ENCODE peak calls at places on chromosomes 5 and 9, in four cellular contexts. V, Z, K and X are unnamed samples.

GRCh38 chr5:148776780-148777179 is 49.6 kb upstream of the ADRB2 start:
- DNase-seq in V (peak; percentile 73), Z (peak; percentile 84), K (no peak), X (no peak)

GRCh38 chr9:88370346-88370745 is 17.9 kb upstream of the SPIN1 start:
- DNase-seq in V (peak; percentile 16), Z (no peak), K (no peak), X (no peak)

GRCh38 chr5:163379298-163380155 is 57.9 kb upstream of the CCNG1 start:
- DNase-seq in V (peak; percentile 82), Z (peak; percentile 80), K (no peak), X (peak; percentile 66)

GRCh38 chr9:81146684-81147337 is 542.5 kb downstream of the TLE1 start:
- DNase-seq in V (no peak), Z (peak; percentile 69), K (no peak), X (no peak)

GRCh38 chr5:80408976-80409926 is 1.4 kb downstream of the ZFYVE16 start:
- DNase-seq in V (peak; percentile 43), Z (peak; percentile 19), K (no peak), X (no peak)

GRCh38 chr5:14202462-14202861 is 59.3 kb downstream of the TRIO start:
- DNase-seq in V (peak; percentile 81), Z (no peak), K (peak; percentile 19), X (no peak)

GRCh38 chr5:55847837-55848236 is 3.3 kb upstream of the IL31RA start:
- DNase-seq in V (no peak), Z (peak; percentile 32), K (no peak), X (no peak)

GRCh38 chr5:140795259-140795641 is 598 bp downstream of the PCDHA2 start:
- DNase-seq in V (peak; percentile 69), Z (no peak), K (no peak), X (no peak)

GRCh38 chr5:95817430-95817829 is 5.1 kb downstream of the GLRX start:
- DNase-seq in V (peak; percentile 68), Z (peak; percentile 76), K (peak; percentile 58), X (no peak)

GRCh38 chr9:121985792-121986494 is 107.2 kb downstream of the TTLL11 start:
- DNase-seq in V (no peak), Z (no peak), K (no peak), X (no peak)

GRCh38 chr5:388266-389196 is 54.4 kb upstream of the EXOC3 start:
- DNase-seq in V (no peak), Z (no peak), K (no peak), X (no peak)

GRCh38 chr5:178137991-178138390 is 7.2 kb downstream of the RMND5B start:
- DNase-seq in V (no peak), Z (no peak), K (no peak), X (no peak)

GRCh38 chr5:6236858-6237481 is 141.4 kb downstream of the MED10 start:
- DNase-seq in V (no peak), Z (no peak), K (no peak), X (no peak)

GRCh38 chr5:9835121-9835770 is 205.1 kb upstream of the TAS2R1 start:
- DNase-seq in V (no peak), Z (no peak), K (no peak), X (no peak)

GRCh38 chr9:116151966-116152381 is 1.6 kb upstream of the PAPPA start:
- DNase-seq in V (peak; percentile 92), Z (peak; percentile 94), K (no peak), X (no peak)

GRCh38 chr5:175195698-175196656 is 248.0 kb downstream of the DRD1 start:
- DNase-seq in V (no peak), Z (peak; percentile 35), K (no peak), X (peak; percentile 46)

GRCh38 chr9:22041792-22042191 is 32.7 kb upstream of the CDKN2B start:
- DNase-seq in V (no peak), Z (no peak), K (peak; percentile 84), X (peak; percentile 94)

GRCh38 chr5:159961761-159962160 is 45.5 kb downstream of the ADRA1B start:
- DNase-seq in V (no peak), Z (no peak), K (no peak), X (no peak)

GRCh38 chr9:136687721-136688223 is 515 bp upstream of the AGPAT2 start:
- DNase-seq in V (no peak), Z (no peak), K (peak; percentile 87), X (peak; percentile 89)

GRCh38 chr5:125215593-125215992 is 469.2 kb upstream of the ZNF608 start:
- DNase-seq in V (no peak), Z (no peak), K (no peak), X (no peak)

GRCh38 chr5:71882826-71883744 is 164.0 kb downstream of the CARTPT start:
- DNase-seq in V (peak; percentile 34), Z (peak; percentile 28), K (no peak), X (no peak)

GRCh38 chr9:105439428-105439827 is 8.4 kb upstream of the FSD1L start:
- DNase-seq in V (no peak), Z (peak; percentile 62), K (no peak), X (no peak)

GRCh38 chr5:65018763-65019162 is 250.0 kb downstream of the CWC27 start:
- DNase-seq in V (no peak), Z (no peak), K (no peak), X (no peak)

GRCh38 chr9:37408933-37409710 is 13.4 kb upstream of the GRHPR start:
- DNase-seq in V (no peak), Z (no peak), K (peak; percentile 59), X (peak; percentile 24)

GRCh38 chr9:19511694-19512093 is 102.9 kb downstream of the ACER2 start:
- DNase-seq in V (no peak), Z (no peak), K (no peak), X (no peak)

DNA sequence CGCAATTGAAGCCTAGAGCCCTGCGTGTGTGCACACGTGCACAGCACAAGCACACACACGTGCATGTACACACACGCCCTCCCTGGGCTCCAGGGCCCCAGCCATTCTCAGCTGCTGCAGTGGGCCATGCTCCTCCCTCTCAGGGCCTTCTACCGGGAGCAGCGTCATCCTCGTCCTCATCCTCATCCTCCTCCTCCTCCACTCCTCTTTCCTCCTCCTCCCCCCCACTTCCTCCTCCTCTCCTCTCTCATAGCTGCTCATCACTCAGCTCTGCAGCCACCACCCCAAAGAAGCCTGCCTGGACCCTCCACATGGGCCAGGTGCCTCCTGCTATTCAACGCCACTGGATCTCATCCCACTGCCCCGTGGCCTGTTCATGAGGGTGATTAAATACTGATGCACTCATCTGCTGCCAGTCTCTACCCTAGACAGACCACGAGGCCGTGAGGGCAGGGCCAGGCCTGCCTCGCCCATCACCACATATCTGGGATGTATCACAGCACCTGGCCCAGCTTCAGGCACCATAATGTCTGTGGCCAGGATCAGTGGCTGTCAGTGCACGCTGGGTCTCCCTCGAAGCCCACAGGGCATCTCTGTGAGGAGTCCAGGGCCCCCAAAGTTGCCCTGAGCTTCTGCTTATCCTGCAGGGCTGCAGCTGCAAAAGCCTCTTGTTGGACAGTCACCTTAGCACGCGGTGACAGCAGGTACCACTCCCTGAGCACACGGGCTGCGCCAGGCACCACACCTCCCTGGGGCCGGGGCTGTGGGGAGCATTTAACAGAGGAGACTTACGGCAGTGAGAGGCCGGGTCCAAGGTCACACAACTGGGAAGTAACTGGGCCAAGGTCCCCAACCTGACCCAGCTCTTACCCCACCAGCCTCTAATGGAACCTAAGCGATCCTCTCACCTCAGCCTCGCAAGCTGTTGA is 9.7 kb downstream of the FAM78A start:
- DNase-seq in V (no peak), Z (no peak), K (no peak), X (no peak)
- H3K4me1 ChIP-seq in V (no peaks in the 10 kb centered on the region), Z (no peaks in the 10 kb centered on the region), K (peaks cover under 1% of the 10 kb centered on the region), X (no peaks in the 10 kb centered on the region)

GRCh38 chr5:53426878-53427277 is 53.6 kb upstream of the FST start:
- DNase-seq in V (no peak), Z (no peak), K (no peak), X (no peak)

GRCh38 chr5:53423724-53424123 is 56.7 kb upstream of the FST start:
- DNase-seq in V (no peak), Z (peak; percentile 75), K (no peak), X (no peak)

GRCh38 chr5:53425598-53426516 is 54.6 kb upstream of the FST start:
- DNase-seq in V (no peak), Z (no peak), K (peak; percentile 17), X (no peak)

GRCh38 chr5:53426517-53426839 is 54.0 kb upstream of the FST start:
- DNase-seq in V (no peak), Z (no peak), K (no peak), X (no peak)

DNA sequence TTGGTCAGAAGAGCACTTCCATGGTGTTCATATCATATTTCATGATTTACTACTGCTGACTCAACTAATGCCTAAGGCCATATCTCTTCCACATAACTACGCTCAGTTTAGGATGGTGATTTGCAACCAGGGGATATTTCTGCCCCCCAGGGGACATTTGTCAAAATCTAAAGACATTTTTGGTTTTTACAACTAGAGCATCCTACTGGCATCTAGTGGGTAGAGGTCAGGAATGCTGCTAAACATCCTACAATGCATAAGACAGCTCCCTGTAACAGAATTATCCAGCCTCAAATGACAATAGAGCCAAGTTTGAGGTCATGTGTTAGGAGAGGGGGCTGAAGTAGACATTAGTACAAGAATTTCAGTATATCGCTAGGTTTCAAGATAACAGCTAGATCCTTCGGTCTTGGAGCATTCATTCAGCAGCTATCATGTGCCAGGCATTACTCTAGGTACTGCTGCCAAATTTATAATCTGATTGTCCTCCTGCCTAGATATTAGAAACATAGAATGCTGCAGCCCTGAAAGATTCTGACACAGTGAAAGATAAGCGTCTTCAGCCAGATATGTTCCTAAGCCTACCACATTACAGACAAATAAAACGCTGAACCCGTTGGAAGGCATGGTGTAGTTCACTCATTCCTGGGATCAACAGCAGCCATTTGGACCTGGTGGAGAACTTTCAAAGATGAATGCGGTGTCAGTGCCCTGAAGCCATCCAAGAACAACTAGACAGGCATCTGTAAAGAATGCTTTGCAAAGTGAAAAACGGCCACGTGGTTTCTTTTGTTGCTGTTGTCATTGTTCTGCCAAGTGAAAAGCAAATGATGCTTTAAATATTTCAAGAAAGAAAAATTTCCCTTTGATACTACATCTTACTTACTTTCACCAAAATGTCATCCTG is 55.5 kb upstream of the FST start:
- DNase-seq in V (no peak), Z (no peak), K (no peak), X (no peak)
- H3K27ac ChIP-seq in V (no peak overlapping the region), Z (peak overlapping the region; percentile 10), K (no peak overlapping the region), X (no peak overlapping the region)

DNA sequence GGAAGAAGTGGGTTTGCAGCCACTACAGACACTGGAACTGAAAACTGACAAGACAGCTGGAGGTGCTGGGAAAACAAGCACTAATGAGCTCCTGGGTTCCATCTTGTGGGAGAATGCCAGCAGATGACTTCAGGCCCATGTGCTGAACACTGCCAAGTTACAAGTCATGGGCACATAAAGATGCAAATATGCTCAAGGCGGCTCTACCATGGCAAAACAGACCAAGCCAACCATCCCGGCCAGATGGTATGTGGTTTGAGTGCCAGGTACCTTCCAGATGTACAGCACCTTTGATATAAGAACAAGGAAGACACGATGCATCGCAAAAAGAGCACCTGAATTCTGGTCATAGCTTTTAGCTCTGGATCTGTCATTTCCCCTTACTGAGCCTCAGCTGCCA is 19.9 kb downstream of the TNFSF8 start:
- DNase-seq in V (no peak), Z (no peak), K (no peak), X (no peak)
- H3K4me1 ChIP-seq in V (peaks cover 8% of the 10 kb centered on the region), Z (peaks cover 11% of the 10 kb centered on the region), K (peaks cover 15% of the 10 kb centered on the region), X (no peaks in the 10 kb centered on the region)

GRCh38 chr9:130842547-130842946 is 7.5 kb downstream of the ABL1 start:
- DNase-seq in V (no peak), Z (no peak), K (no peak), X (no peak)
- H3K27ac ChIP-seq in V (peak overlapping the region; percentile 30), Z (no peak overlapping the region), K (peak overlapping the region; percentile 97), X (no peak overlapping the region)

GRCh38 chr5:35881758-35882157 is 25.1 kb downstream of the IL7R start:
- DNase-seq in V (no peak), Z (no peak), K (no peak), X (no peak)
- H3K4me1 ChIP-seq in V (peaks cover 1% of the 10 kb centered on the region), Z (peaks cover 6% of the 10 kb centered on the region), K (no peaks in the 10 kb centered on the region), X (no peaks in the 10 kb centered on the region)

GRCh38 chr5:137281201-137281600 is 217.9 kb downstream of the SPOCK1 start:
- DNase-seq in V (no peak), Z (no peak), K (no peak), X (no peak)
- H3K27ac ChIP-seq in V (no peak overlapping the region), Z (no peak overlapping the region), K (no peak overlapping the region), X (no peak overlapping the region)